ENCODE peak calls at places on chromosomes 6 and 20, in ten cellular contexts. W, A, Q, F, D, Y, L, J, I and O are unnamed samples.
A peak's percentile ranks its signal among the peaks of the same experiment; 100 is the strongest.

GRCh38 chr6:169800116-169800667 is 48.8 kb downstream of the ERMARD start:
- DNase-seq in W (no peak), A (no peak), Q (no peak), F (no peak), D (no peak), Y (no peak), L (no peak), J (no peak), I (no peak), O (no peak)

GRCh38 chr6:146359123-146359522 is 184.5 kb upstream of the RAB32 start:
- DNase-seq in W (no peak), A (no peak), Q (no peak), F (no peak), D (no peak), Y (no peak), L (no peak), J (no peak), I (no peak), O (no peak)

GRCh38 chr6:157853018-157853805 is 30.2 kb downstream of the SNX9 start:
- DNase-seq in W (no peak), A (no peak), Q (no peak), F (no peak), D (no peak), Y (no peak), L (peak; percentile 58), J (no peak), I (no peak), O (no peak)

GRCh38 chr20:6691541-6691940 is 75.9 kb upstream of the BMP2 start:
- DNase-seq in W (no peak), A (no peak), Q (no peak), F (no peak), D (no peak), Y (no peak), L (no peak), J (no peak), I (no peak), O (no peak)

GRCh38 chr20:3896302-3896701 is 7.1 kb downstream of the PANK2 start:
- DNase-seq in W (no peak), A (no peak), Q (no peak), F (no peak), D (no peak), Y (no peak), L (peak; percentile 36), J (no peak), I (no peak), O (no peak)

GRCh38 chr6:121652726-121653623 is 217.5 kb downstream of the GJA1 start:
- DNase-seq in W (no peak), A (no peak), Q (no peak), F (no peak), D (no peak), Y (no peak), L (peak; percentile 93), J (peak; percentile 8), I (no peak), O (no peak)

GRCh38 chr6:22886881-22887581 is 317.7 kb downstream of the HDGFL1 start:
- DNase-seq in W (no peak), A (no peak), Q (no peak), F (no peak), D (no peak), Y (no peak), L (no peak), J (no peak), I (no peak), O (no peak)

GRCh38 chr6:38279945-38280588 is 359.7 kb downstream of the BTBD9 start:
- DNase-seq in W (no peak), A (no peak), Q (no peak), F (no peak), D (no peak), Y (no peak), L (no peak), J (no peak), I (no peak), O (no peak)

GRCh38 chr20:51767867-51768758 is at the start of gene ATP9A:
- DNase-seq in W (peak; percentile 9), A (no peak), Q (no peak), F (no peak), D (peak; percentile 55), Y (no peak), L (peak; percentile 19), J (peak; percentile 40), I (no peak), O (peak; percentile 56)

GRCh38 chr6:109295766-109296156 is 86.5 kb downstream of the CD164 start:
- DNase-seq in W (no peak), A (no peak), Q (no peak), F (no peak), D (no peak), Y (no peak), L (no peak), J (no peak), I (no peak), O (no peak)

GRCh38 chr20:50194831-50195523 is 4.3 kb downstream of the CEBPB start:
- DNase-seq in W (no peak), A (no peak), Q (no peak), F (no peak), D (no peak), Y (no peak), L (peak; percentile 34), J (no peak), I (no peak), O (no peak)

GRCh38 chr20:10924628-10925266 is 250.9 kb upstream of the JAG1 start:
- DNase-seq in W (no peak), A (peak; percentile 96), Q (no peak), F (no peak), D (no peak), Y (no peak), L (peak; percentile 73), J (no peak), I (no peak), O (no peak)

GRCh38 chr6:46347669-46348068 is 143.6 kb downstream of the RCAN2 start:
- DNase-seq in W (no peak), A (no peak), Q (no peak), F (no peak), D (no peak), Y (no peak), L (peak; percentile 14), J (no peak), I (no peak), O (no peak)